ENCODE peak calls at places on chromosomes 6 and 20, in eight cellular contexts. Y is body of pancreas, V is mesenchymal stem cell, T is ovary, M is aorta, L is KG1, E is glutamatergic neuron, U is K562. X is an unnamed sample.

GRCh38 chr20:24605937-24606455 is 136.6 kb downstream of the SYNDIG1 start:
- DNase-seq in Y (no peak), V (no peak), T (no peak), M (no peak), L (no peak), E (no peak), U (no peak), X (no peak)

GRCh38 chr6:7111095-7111690 is 3.4 kb downstream of the RREB1 start:
- DNase-seq in Y (no peak), V (no peak), T (no peak), M (no peak), L (no peak), E (no peak), U (no peak), X (no peak)

GRCh38 chr6:45743028-45743615 is 272.5 kb downstream of the CLIC5 start:
- DNase-seq in Y (no peak), V (peak), T (no peak), M (no peak), L (no peak), E (no peak), U (no peak), X (no peak)

GRCh38 chr6:168037242-168037641 is 39.8 kb downstream of the KIF25 start:
- DNase-seq in Y (no peak), V (peak), T (no peak), M (no peak), L (no peak), E (no peak), U (no peak), X (no peak)

GRCh38 chr20:39534846-39535245 is 572.7 kb downstream of the DHX35 start:
- DNase-seq in Y (no peak), V (no peak), T (no peak), M (no peak), L (no peak), E (no peak), U (no peak), X (no peak)

GRCh38 chr6:37433657-37434271 is 743 bp downstream of the CMTR1 start:
- DNase-seq in Y (peak), V (peak), T (no peak), M (no peak), L (peak), E (peak), U (peak), X (peak)

GRCh38 chr20:834151-834747 is 734 bp downstream of the FAM110A start:
- DNase-seq in Y (no peak), V (no peak), T (no peak), M (peak), L (no peak), E (no peak), U (no peak), X (no peak)

GRCh38 chr6:5525209-5525608 is 263.9 kb downstream of the FARS2 start:
- DNase-seq in Y (no peak), V (peak), T (no peak), M (no peak), L (no peak), E (peak), U (no peak), X (no peak)

GRCh38 chr20:47220161-47220582 is 136.3 kb downstream of the ZMYND8 start:
- DNase-seq in Y (no peak), V (peak), T (no peak), M (no peak), L (peak), E (peak), U (peak), X (peak)

GRCh38 chr20:45362804-45363610 is at the start of gene SYS1:
- DNase-seq in Y (peak), V (peak), T (peak), M (peak), L (peak), E (peak), U (peak), X (peak)

GRCh38 chr6:30219244-30219643 is 6.0 kb upstream of the TRIM26 start:
- DNase-seq in Y (peak), V (peak), T (no peak), M (no peak), L (peak), E (no peak), U (peak), X (peak)